ENCODE peak calls at places on chromosome 18, in seven cellular contexts. C, X, Z, P, A, J and H are unnamed samples. For H3K4me1, the result is how much of the 10 kb centered on the place peaks cover.

GRCh38 chr18:23337599-23338444 is 115.3 kb upstream of the RIOK3 start:
- DNase-seq in A (no peak), Z (no peak), X (no peak), C (no peak), J (no peak), P (no peak), H (no peak)

GRCh38 chr18:31942301-31942998 is 478 bp downstream of the TRAPPC8 start:
- DNase-seq in X (peak), A (no peak), C (no peak), P (peak), J (no peak), Z (peak), H (no peak)

GRCh38 chr18:76592981-76593381 is 97.9 kb upstream of the ZNF516 start:
- DNase-seq in X (no peak), J (no peak), A (no peak), P (no peak), Z (no peak), C (no peak), H (no peak)

GRCh38 chr18:27769152-27769551 is 407.8 kb downstream of the CDH2 start:
- DNase-seq in A (no peak), X (no peak), Z (no peak), P (no peak), J (no peak), C (no peak), H (no peak)

GRCh38 chr18:39841133-39842041 is 2113.6 kb upstream of the PIK3C3 start:
- DNase-seq in J (no peak), Z (peak), P (peak), X (no peak), C (no peak), A (no peak), H (no peak)

GRCh38 chr18:710418-711300 is 1.8 kb downstream of the ENOSF1 start:
- DNase-seq in C (no peak), A (no peak), P (no peak), J (no peak), X (no peak), Z (no peak), H (no peak)

GRCh38 chr18:78967692-78968091 is 11.9 kb upstream of the SALL3 start:
- DNase-seq in A (no peak), Z (no peak), P (no peak), C (no peak), J (no peak), X (no peak), H (no peak)

GRCh38 chr18:65725421-65726050 is 25.3 kb upstream of the CDH7 start:
- DNase-seq in C (no peak), P (no peak), Z (peak), A (no peak), X (no peak), J (no peak), H (no peak)

GRCh38 chr18:68532328-68532885 is 182.5 kb downstream of the TMX3 start:
- DNase-seq in C (no peak), A (no peak), P (no peak), Z (no peak), X (no peak), J (no peak), H (no peak)

GRCh38 chr18:59357928-59358327 is 1.1 kb downstream of the LMAN1 start:
- DNase-seq in C (no peak), Z (no peak), A (no peak), J (no peak), X (peak), P (no peak), H (no peak)

GRCh38 chr18:59639821-59640220 is 57.4 kb downstream of the CCBE1 start:
- DNase-seq in P (no peak), X (no peak), A (no peak), J (no peak), C (no peak), Z (no peak), H (no peak)

GRCh38 chr18:3816601-3817363 is 366.8 kb downstream of the TGIF1 start:
- DNase-seq in C (no peak), X (peak), A (no peak), P (no peak), J (no peak), Z (peak), H (no peak)

GRCh38 chr18:77223653-77224052 is 26.0 kb upstream of the GALR1 start:
- DNase-seq in J (no peak), X (peak), Z (no peak), C (no peak), A (no peak), P (no peak), H (no peak)

GRCh38 chr18:42041793-42042192 is 86.8 kb downstream of the PIK3C3 start:
- DNase-seq in J (no peak), A (no peak), X (no peak), C (no peak), Z (no peak), P (no peak), H (no peak)

GRCh38 chr18:24763765-24764548 is 303.5 kb downstream of the HRH4 start:
- DNase-seq in X (no peak), C (no peak), J (no peak), A (no peak), Z (no peak), P (no peak), H (no peak)

GRCh38 chr18:57624988-57625387 is 3.4 kb upstream of the NARS1 start:
- DNase-seq in C (no peak), X (no peak), J (no peak), A (no peak), P (no peak), Z (no peak), H (no peak)

GRCh38 chr18:11419336-11419735 is 190.1 kb upstream of the SLC35G4 start:
- DNase-seq in Z (no peak), X (no peak), C (no peak), A (no peak), J (no peak), P (no peak), H (no peak)

GRCh38 chr18:31498450-31499156 is 626 bp downstream of the DSG2 start:
- DNase-seq in X (no peak), Z (no peak), P (no peak), J (no peak), A (no peak), C (no peak), H (no peak)

GRCh38 chr18:74804677-74805076 is 207.0 kb downstream of the ZNF407 start:
- DNase-seq in X (no peak), C (no peak), J (no peak), P (no peak), A (no peak), Z (no peak), H (no peak)

GRCh38 chr18:79797518-79798345 is at the start of gene KCNG2:
- DNase-seq in Z (no peak), P (no peak), J (no peak), X (no peak), C (no peak), A (no peak), H (no peak)

GRCh38 chr18:43195421-43195820 is 79.9 kb upstream of the RIT2 start:
- DNase-seq in X (no peak), P (no peak), A (no peak), C (no peak), Z (no peak), J (no peak), H (no peak)

GRCh38 chr18:76816127-76816526 is 6.2 kb upstream of the ZNF236 start:
- DNase-seq in A (no peak), P (no peak), C (no peak), Z (no peak), X (no peak), J (no peak), H (no peak)

GRCh38 chr18:44341759-44342158 is 338.9 kb upstream of the SETBP1 start:
- DNase-seq in Z (no peak), X (peak), J (no peak), P (no peak), A (no peak), C (no peak), H (no peak)
- H3K4me1 ChIP-seq in Z (under half), X (under half), J (under half), P (under half), A (under half), C (under half), H (under half)

GRCh38 chr18:44773640-44774155 is 93.0 kb downstream of the SETBP1 start:
- DNase-seq in A (no peak), Z (no peak), C (no peak), J (no peak), P (no peak), X (no peak), H (no peak)

GRCh38 chr18:44771957-44772917 is 91.5 kb downstream of the SETBP1 start:
- DNase-seq in P (no peak), A (no peak), C (no peak), X (no peak), J (peak), Z (peak), H (no peak)

GRCh38 chr18:44767807-44768206 is 87.1 kb downstream of the SETBP1 start:
- DNase-seq in C (no peak), Z (no peak), X (no peak), P (no peak), J (no peak), A (no peak), H (no peak)

GRCh38 chr18:44771572-44771956 is 90.9 kb downstream of the SETBP1 start:
- DNase-seq in P (no peak), Z (no peak), A (no peak), C (no peak), J (no peak), X (no peak), H (no peak)

GRCh38 chr18:44770641-44771040 is 90.0 kb downstream of the SETBP1 start:
- DNase-seq in P (no peak), Z (no peak), J (no peak), C (no peak), X (no peak), A (no peak), H (no peak)
- H3K4me1 ChIP-seq in P (under half), Z (under half), J (under half), C (under half), X (under half), A (under half), H (under half)

GRCh38 chr18:45764000-45764686 is 40.2 kb downstream of the SLC14A1 start:
- DNase-seq in J (no peak), X (peak), A (no peak), C (no peak), P (no peak), Z (no peak), H (no peak)
- H3K4me1 ChIP-seq in J (under half), X (under half), A (under half), C (under half), P (under half), Z (under half), H (under half)

DNA sequence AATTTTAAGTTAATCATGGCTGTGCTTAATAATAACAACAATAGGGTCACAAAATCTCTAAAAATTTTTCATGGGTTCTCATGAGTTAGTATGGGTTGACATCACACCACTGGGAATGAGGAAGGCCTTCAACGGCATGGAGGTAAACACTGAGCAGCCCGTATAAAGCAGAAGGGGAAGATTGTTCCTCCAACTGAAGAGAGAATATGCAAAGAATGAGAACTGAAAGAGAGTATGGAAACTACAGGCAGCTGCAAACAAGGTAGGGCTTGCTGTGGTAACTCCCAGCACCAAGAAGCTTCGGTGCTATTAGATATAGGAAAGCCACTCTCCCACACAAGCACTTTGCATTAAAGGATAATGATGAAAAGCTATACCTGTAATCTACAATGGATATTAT is 1242.3 kb upstream of the CELF4 start:
- DNase-seq in X (no peak), Z (no peak), C (no peak), A (no peak), P (no peak), J (no peak), H (no peak)
- H3K4me1 ChIP-seq in X (under half), Z (under half), C (under half), A (under half), P (under half), J (under half), H (under half)

DNA sequence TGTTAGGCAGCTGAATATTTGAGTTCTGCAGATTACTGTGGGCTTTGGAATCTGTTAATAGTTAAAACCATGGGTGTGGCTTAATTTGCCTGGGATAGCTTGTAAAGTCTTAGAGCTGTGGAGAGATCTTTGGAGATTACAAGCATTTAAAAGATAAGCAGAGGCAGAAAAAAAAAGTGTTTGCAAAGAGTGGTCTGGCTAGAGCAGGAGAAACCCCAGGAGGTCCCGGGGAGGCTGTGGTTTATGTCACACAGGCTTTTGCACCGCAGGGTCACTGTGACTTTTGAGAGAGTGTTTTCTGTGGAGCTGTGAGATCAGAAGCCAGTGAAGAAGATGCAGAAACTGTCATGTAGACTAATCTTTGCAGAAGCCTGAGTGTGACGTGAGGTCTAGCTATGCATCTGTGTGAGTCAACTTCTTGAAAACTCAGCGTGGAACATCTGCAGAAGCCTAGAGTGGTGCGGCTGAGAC is 49.0 kb downstream of the SETBP1 start:
- DNase-seq in A (peak), J (no peak), C (no peak), Z (no peak), P (no peak), X (no peak), H (no peak)
- H3K4me1 ChIP-seq in A (under half), J (half or more), C (under half), Z (under half), P (half or more), X (half or more), H (under half)

GRCh38 chr18:10213526-10213925 is 240.9 kb upstream of the APCDD1 start:
- DNase-seq in C (no peak), J (no peak), Z (no peak), P (no peak), A (no peak), X (no peak), H (no peak)
- H3K4me1 ChIP-seq in C (under half), J (under half), Z (under half), P (under half), A (under half), X (under half), H (under half)

GRCh38 chr18:35158728-35159443 is 81.9 kb upstream of the ZNF397 start:
- DNase-seq in P (no peak), X (no peak), Z (peak), C (no peak), A (no peak), J (no peak), H (no peak)

GRCh38 chr18:35163736-35164532 is 76.9 kb upstream of the ZNF397 start:
- DNase-seq in A (no peak), Z (no peak), P (no peak), X (no peak), C (no peak), J (no peak), H (no peak)

GRCh38 chr18:35162995-35163394 is 77.8 kb upstream of the ZNF397 start:
- DNase-seq in J (no peak), P (no peak), X (peak), C (no peak), Z (no peak), A (no peak), H (no peak)

GRCh38 chr18:35161934-35162333 is 78.9 kb upstream of the ZNF397 start:
- DNase-seq in C (no peak), J (no peak), X (no peak), Z (no peak), A (no peak), P (no peak), H (no peak)

DNA sequence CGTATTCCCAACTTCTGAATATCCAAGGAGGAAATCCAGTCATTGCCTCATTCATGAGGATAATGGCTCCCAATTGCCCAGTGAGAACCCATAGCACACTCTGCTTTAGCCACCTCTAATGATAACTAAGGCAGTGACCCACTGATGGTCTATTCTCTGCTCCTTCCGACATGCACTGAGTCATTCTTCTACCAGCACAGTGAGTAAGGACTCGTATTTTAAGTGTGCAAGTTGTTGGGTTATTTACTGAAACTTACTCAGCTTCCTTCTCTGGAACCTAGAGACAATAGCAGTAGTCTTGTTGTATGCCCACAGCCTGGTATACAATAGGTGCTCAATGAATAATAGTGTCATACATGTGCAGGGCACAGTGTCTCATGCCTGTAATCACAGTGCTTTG is 81.1 kb upstream of the ZNF397 start:
- DNase-seq in X (no peak), A (no peak), P (no peak), C (no peak), Z (no peak), J (no peak), H (no peak)
- H3K4me1 ChIP-seq in X (under half), A (under half), P (under half), C (under half), Z (under half), J (under half), H (under half)

GRCh38 chr18:55310044-55310676 is 277.8 kb downstream of the TCF4 start:
- DNase-seq in X (no peak), Z (no peak), P (no peak), J (no peak), A (no peak), C (no peak), H (no peak)
- H3K4me1 ChIP-seq in X (under half), Z (under half), P (under half), J (under half), A (under half), C (under half), H (half or more)

GRCh38 chr18:13401404-13401803 is 182.8 kb downstream of the LDLRAD4 start:
- DNase-seq in C (no peak), J (no peak), A (peak), X (no peak), P (no peak), Z (no peak), H (no peak)
- H3K4me1 ChIP-seq in C (under half), J (under half), A (under half), X (under half), P (under half), Z (under half), H (under half)